ENCODE peak calls at places on chromosomes 2 and 18, in seven cellular contexts. R is heart left ventricle; E is NCI-H510A; B is M059J; C is amygdala; A is activated CD8-positive, alpha-beta memory T cell treated with anti-CD3 and anti-CD28 coated beads for 48 hours; H is lung. K is an unnamed sample.

GRCh38 chr18:13296868-13297574 is 78.5 kb downstream of the LDLRAD4 start:
- DNase-seq in C (no peak), E (no peak), H (no peak), B (no peak), R (no peak), A (no peak), K (no peak)

GRCh38 chr2:217732995-217733394 is 269.8 kb downstream of the TNS1 start:
- DNase-seq in A (no peak), C (no peak), B (no peak), R (no peak), H (no peak), E (no peak), K (peak)

GRCh38 chr2:171630812-171631626 is 56.2 kb upstream of the DYNC1I2 start:
- DNase-seq in C (no peak), H (no peak), E (no peak), R (no peak), A (no peak), B (no peak), K (no peak)

GRCh38 chr2:230864605-230865323 is at the start of gene ITM2C:
- DNase-seq in A (no peak), B (peak), E (peak), C (peak), H (no peak), R (peak), K (peak)

GRCh38 chr2:13638181-13638580 is 921.4 kb downstream of the TRIB2 start:
- DNase-seq in H (no peak), C (no peak), R (no peak), B (peak), E (no peak), A (no peak), K (no peak)

GRCh38 chr2:223513771-223514455 is 88.2 kb downstream of the SCG2 start:
- DNase-seq in H (no peak), B (peak), R (no peak), A (no peak), E (no peak), C (no peak), K (peak)

GRCh38 chr2:174341301-174341994 is 6.7 kb downstream of the SP9 start:
- DNase-seq in B (peak), E (peak), C (peak), A (peak), H (peak), R (peak), K (peak)

GRCh38 chr2:211751853-211752252 is 786.7 kb downstream of the ERBB4 start:
- DNase-seq in H (no peak), C (no peak), B (no peak), E (no peak), A (no peak), R (no peak), K (no peak)

GRCh38 chr2:70641263-70641784 is 87.7 kb upstream of the TGFA start:
- DNase-seq in E (no peak), B (peak), C (no peak), A (no peak), H (no peak), R (no peak), K (peak)

GRCh38 chr2:191251014-191251413 is 5.8 kb downstream of the MYO1B start:
- DNase-seq in E (no peak), C (no peak), R (no peak), H (no peak), B (no peak), A (no peak), K (no peak)

GRCh38 chr2:130872276-130873125 is 35.8 kb downstream of the ARHGEF4 start:
- DNase-seq in E (no peak), R (no peak), C (no peak), B (no peak), H (no peak), A (no peak), K (no peak)

GRCh38 chr2:144432014-144432413 is 87.9 kb downstream of the ZEB2 start:
- DNase-seq in C (no peak), H (no peak), A (no peak), R (no peak), B (no peak), E (no peak), K (no peak)

K was measured in EH.